ENCODE peak calls at places on chromosome 21, in eight cellular contexts. X is uterus; I is stimulated activated CD8-positive, alpha-beta memory T cell treated with anti-CD3 and anti-CD28 coated beads, Interleukin-2, amount 100 ng/mL, for 1 hour; D is brain pericyte; C is left cardiac atrium; Z is stimulated activated CD4-positive, alpha-beta T cell treated with anti-CD3 and anti-CD28 coated beads, TNF-alpha, amount 100 ng/mL, for 1 hour; N is B cell; W is foreskin fibroblast. M is an unnamed sample.

GRCh38 chr21:42677339-42678117 is 24.1 kb downstream of the PDE9A start:
- DNase-seq in X (no peak), I (no peak), D (peak), C (no peak), Z (no peak), N (no peak), W (peak), M (no peak)

GRCh38 chr21:15732290-15732995 is 2.7 kb downstream of the USP25 start:
- DNase-seq in X (no peak), I (no peak), D (no peak), C (no peak), Z (no peak), N (no peak), W (peak), M (no peak)

GRCh38 chr21:15978158-15978805 is 248.5 kb downstream of the USP25 start:
- DNase-seq in X (no peak), I (no peak), D (no peak), C (no peak), Z (no peak), N (no peak), W (no peak), M (no peak)

GRCh38 chr21:30518876-30519275 is 16.9 kb upstream of the KRTAP19-5 start:
- DNase-seq in X (no peak), I (no peak), D (no peak), C (no peak), Z (no peak), N (no peak), W (no peak), M (no peak)

GRCh38 chr21:37452222-37452621 is 85.6 kb downstream of the DYRK1A start:
- DNase-seq in X (no peak), I (no peak), D (no peak), C (no peak), Z (no peak), N (no peak), W (peak), M (no peak)

GRCh38 chr21:32605469-32605868 is 6.7 kb downstream of the CFAP298 start:
- DNase-seq in X (no peak), I (no peak), D (no peak), C (no peak), Z (no peak), N (no peak), W (no peak), M (no peak)

GRCh38 chr21:42674351-42674940 is 21.0 kb downstream of the PDE9A start:
- DNase-seq in X (peak), I (no peak), D (peak), C (peak), Z (no peak), N (no peak), W (peak), M (no peak)

GRCh38 chr21:35616090-35616489 is 444.2 kb downstream of the SETD4 start:
- DNase-seq in X (no peak), I (no peak), D (peak), C (no peak), Z (no peak), N (no peak), W (peak), M (no peak)

GRCh38 chr21:43313939-43314405 is 113.0 kb downstream of the SIK1 start:
- DNase-seq in X (no peak), I (no peak), D (no peak), C (no peak), Z (no peak), N (no peak), W (no peak), M (no peak)

GRCh38 chr21:20617130-20617529 is 381.1 kb upstream of the NCAM2 start:
- DNase-seq in X (no peak), I (no peak), D (no peak), C (no peak), Z (no peak), N (no peak), W (no peak), M (no peak)

GRCh38 chr21:14383596-14384210 is 757 bp upstream of the HSPA13 start:
- DNase-seq in X (no peak), I (peak), D (no peak), C (peak), Z (no peak), N (no peak), W (no peak), M (no peak)

GRCh38 chr21:29656504-29657227 is 283.1 kb downstream of the GRIK1 start:
- DNase-seq in X (no peak), I (no peak), D (no peak), C (no peak), Z (no peak), N (no peak), W (peak), M (no peak)

GRCh38 chr21:41363370-41364270 is 1.8 kb downstream of the MX2 start:
- DNase-seq in X (no peak), I (no peak), D (no peak), C (peak), Z (no peak), N (no peak), W (no peak), M (no peak)

GRCh38 chr21:45979651-45980050 is 1.9 kb upstream of the COL6A1 start:
- DNase-seq in X (no peak), I (no peak), D (no peak), C (no peak), Z (no peak), N (no peak), W (no peak), M (no peak)

GRCh38 chr21:43269461-43269860 is 100.7 kb downstream of the CRYAA start:
- DNase-seq in X (no peak), I (peak), D (no peak), C (peak), Z (no peak), N (no peak), W (no peak), M (no peak)

GRCh38 chr21:43864313-43864805 is 664 bp upstream of the AGPAT3 start:
- DNase-seq in X (no peak), I (peak), D (no peak), C (peak), Z (peak), N (no peak), W (peak), M (no peak)

GRCh38 chr21:31397515-31397926 is 53.5 kb upstream of the TIAM1 start:
- DNase-seq in X (no peak), I (no peak), D (no peak), C (no peak), Z (no peak), N (no peak), W (no peak), M (no peak)

GRCh38 chr21:38619865-38620513 is 121.7 kb upstream of the ERG start:
- DNase-seq in X (peak), I (no peak), D (no peak), C (peak), Z (no peak), N (no peak), W (no peak), M (no peak)

GRCh38 chr21:26709090-26709489 is 136.0 kb upstream of the CYYR1 start:
- DNase-seq in X (no peak), I (no peak), D (no peak), C (no peak), Z (no peak), N (no peak), W (peak), M (no peak)

GRCh38 chr21:43207043-43207315 is 38.2 kb downstream of the CRYAA start:
- DNase-seq in X (no peak), I (no peak), D (no peak), C (no peak), Z (no peak), N (no peak), W (no peak), M (no peak)

GRCh38 chr21:24197956-24198355 is 1409.3 kb downstream of the MRPL39 start:
- DNase-seq in X (no peak), I (no peak), D (no peak), C (no peak), Z (no peak), N (no peak), W (no peak), M (no peak)

GRCh38 chr21:39523930-39524329 is 72.2 kb downstream of the SH3BGR start:
- DNase-seq in X (no peak), I (no peak), D (no peak), C (no peak), Z (no peak), N (no peak), W (no peak), M (no peak)

GRCh38 chr21:44869860-44870747 is 3.4 kb downstream of the PTTG1IP start:
- DNase-seq in X (peak), I (no peak), D (no peak), C (peak), Z (no peak), N (no peak), W (peak), M (no peak)